ENCODE peak calls at places on chromosome 16, in eight cellular contexts. Y is heart right ventricle, C is A549, L is cardiac fibroblast, G is HCT116, R is uterus, X is PC-9, O is ovary. D is an unnamed sample.

GRCh38 chr16:76389126-76389525 is 111.9 kb downstream of the CNTNAP4 start:
- DNase-seq in O (no peak), X (no peak), C (no peak), Y (no peak), G (no peak), L (peak; percentile 15), R (no peak), D (peak; percentile 16)

GRCh38 chr16:70635356-70636016 is 10.9 kb upstream of the IL34 start:
- DNase-seq in X (no peak), G (no peak), C (no peak), Y (peak; percentile 38), R (no peak), O (peak; percentile 40), L (peak; percentile 93), D (peak; percentile 91)

GRCh38 chr16:50367777-50368409 is 895 bp downstream of the BRD7 start:
- DNase-seq in C (no peak), R (no peak), X (no peak), G (no peak), Y (no peak), O (no peak), L (peak; percentile 30), D (no peak)

GRCh38 chr16:72991211-72991610 is 56.7 kb downstream of the ZFHX3 start:
- DNase-seq in G (no peak), L (peak; percentile 39), R (no peak), C (no peak), X (no peak), Y (no peak), O (no peak), D (no peak)

GRCh38 chr16:66258916-66259845 is 107.3 kb upstream of the CDH5 start:
- DNase-seq in X (no peak), O (no peak), Y (no peak), G (no peak), L (no peak), R (peak; percentile 4), C (no peak), D (no peak)

GRCh38 chr16:65655802-65656201 is 533.9 kb upstream of the CDH11 start:
- DNase-seq in Y (no peak), L (no peak), O (no peak), G (no peak), X (no peak), C (no peak), R (no peak), D (no peak)

GRCh38 chr16:87762071-87762571 is 3.7 kb downstream of the KLHDC4 start:
- DNase-seq in C (no peak), L (no peak), O (no peak), X (no peak), G (no peak), R (no peak), Y (no peak), D (no peak)

GRCh38 chr16:86064431-86065250 is 165.7 kb downstream of the IRF8 start:
- DNase-seq in Y (no peak), C (no peak), X (no peak), G (no peak), O (no peak), L (no peak), R (no peak), D (no peak)

GRCh38 chr16:71895679-71896385 is 501 bp downstream of the IST1 start:
- DNase-seq in C (peak; percentile 61), Y (peak; percentile 50), X (peak; percentile 42), G (no peak), R (no peak), O (no peak), L (peak; percentile 58), D (peak; percentile 55)

GRCh38 chr16:1651509-1652342 is 26.4 kb upstream of the JPT2 start:
- DNase-seq in Y (no peak), C (no peak), R (no peak), O (no peak), G (no peak), X (no peak), L (peak; percentile 10), D (no peak)

GRCh38 chr16:87713469-87714229 is 52.1 kb downstream of the KLHDC4 start:
- DNase-seq in L (no peak), O (no peak), Y (no peak), X (no peak), R (no peak), C (no peak), G (no peak), D (no peak)

GRCh38 chr16:88877564-88878289 is 11.3 kb upstream of the PABPN1L start:
- DNase-seq in G (no peak), L (no peak), O (no peak), X (no peak), C (no peak), Y (no peak), R (no peak), D (no peak)

GRCh38 chr16:88880226-88881051 is 14.0 kb upstream of the PABPN1L start:
- DNase-seq in Y (no peak), R (no peak), X (no peak), L (no peak), O (no peak), G (no peak), C (no peak), D (no peak)

GRCh38 chr16:88878356-88878755 is 11.9 kb upstream of the PABPN1L start:
- DNase-seq in R (no peak), G (no peak), Y (no peak), C (no peak), X (no peak), O (no peak), L (no peak), D (no peak)

GRCh38 chr16:88879788-88880055 is 13.3 kb upstream of the PABPN1L start:
- DNase-seq in O (no peak), L (no peak), Y (no peak), G (no peak), C (no peak), R (no peak), X (no peak), D (no peak)

GRCh38 chr16:88878967-88879787 is 12.7 kb upstream of the PABPN1L start:
- DNase-seq in L (no peak), X (no peak), C (no peak), Y (no peak), G (no peak), R (no peak), O (no peak), D (no peak)
- H3K4me3 ChIP-seq in L (no peak overlapping the region), X (no peak overlapping the region), C (no peak overlapping the region), Y (no peak overlapping the region), G (no peak overlapping the region), R (no peak overlapping the region), O (no peak overlapping the region), D (no peak overlapping the region)

GRCh38 chr16:79485020-79485419 is 115.5 kb downstream of the MAF start:
- DNase-seq in R (no peak), L (no peak), X (no peak), O (no peak), C (no peak), Y (no peak), G (no peak), D (no peak)
- TF ChIP-seq CTCF in R (no peak), L (no peak), X (no peak), O (no peak), C (no peak), Y (no peak), G (no peak), D (no peak)

GRCh38 chr16:82368041-82368440 is 198.0 kb upstream of the MPHOSPH6 start:
- DNase-seq in G (peak; percentile 38), O (no peak), X (no peak), C (peak; percentile 13), Y (peak; percentile 52), L (peak; percentile 38), R (no peak), D (peak; percentile 2)

GRCh38 chr16:82366462-82366861 is 196.4 kb upstream of the MPHOSPH6 start:
- DNase-seq in O (no peak), C (no peak), R (no peak), Y (no peak), L (no peak), G (no peak), X (no peak), D (no peak)

GRCh38 chr16:82361885-82362284 is 191.9 kb upstream of the MPHOSPH6 start:
- DNase-seq in G (no peak), R (no peak), Y (no peak), L (no peak), X (no peak), O (no peak), C (no peak), D (no peak)

GRCh38 chr16:82363026-82363816 is 193.2 kb upstream of the MPHOSPH6 start:
- DNase-seq in G (no peak), Y (no peak), O (no peak), R (no peak), C (no peak), X (no peak), L (no peak), D (no peak)

GRCh38 chr16:82364690-82365089 is 194.7 kb upstream of the MPHOSPH6 start:
- DNase-seq in C (no peak), L (no peak), G (no peak), R (no peak), O (no peak), Y (no peak), X (no peak), D (no peak)
- H3K4me3 ChIP-seq in C (no peak overlapping the region), L (no peak overlapping the region), G (no peak overlapping the region), R (no peak overlapping the region), O (no peak overlapping the region), Y (no peak overlapping the region), X (no peak overlapping the region), D (no peak overlapping the region)

GRCh38 chr16:539901-540530 is 12.5 kb downstream of the CAPN15 start:
- DNase-seq in C (no peak), X (no peak), Y (no peak), O (no peak), L (peak; percentile 74), G (no peak), R (no peak), D (peak; percentile 30)

GRCh38 chr16:535446-536405 is 8.2 kb downstream of the CAPN15 start:
- DNase-seq in L (peak; percentile 74), X (peak; percentile 92), R (no peak), O (no peak), Y (no peak), G (peak; percentile 54), C (peak; percentile 80), D (peak; percentile 70)

GRCh38 chr16:536746-537145 is 9.2 kb downstream of the CAPN15 start:
- DNase-seq in C (no peak), G (no peak), Y (no peak), L (no peak), R (no peak), O (no peak), X (no peak), D (no peak)

GRCh38 chr16:534856-535445 is 7.4 kb downstream of the CAPN15 start:
- DNase-seq in O (no peak), G (no peak), X (no peak), R (no peak), L (no peak), Y (no peak), C (no peak), D (no peak)

DNA sequence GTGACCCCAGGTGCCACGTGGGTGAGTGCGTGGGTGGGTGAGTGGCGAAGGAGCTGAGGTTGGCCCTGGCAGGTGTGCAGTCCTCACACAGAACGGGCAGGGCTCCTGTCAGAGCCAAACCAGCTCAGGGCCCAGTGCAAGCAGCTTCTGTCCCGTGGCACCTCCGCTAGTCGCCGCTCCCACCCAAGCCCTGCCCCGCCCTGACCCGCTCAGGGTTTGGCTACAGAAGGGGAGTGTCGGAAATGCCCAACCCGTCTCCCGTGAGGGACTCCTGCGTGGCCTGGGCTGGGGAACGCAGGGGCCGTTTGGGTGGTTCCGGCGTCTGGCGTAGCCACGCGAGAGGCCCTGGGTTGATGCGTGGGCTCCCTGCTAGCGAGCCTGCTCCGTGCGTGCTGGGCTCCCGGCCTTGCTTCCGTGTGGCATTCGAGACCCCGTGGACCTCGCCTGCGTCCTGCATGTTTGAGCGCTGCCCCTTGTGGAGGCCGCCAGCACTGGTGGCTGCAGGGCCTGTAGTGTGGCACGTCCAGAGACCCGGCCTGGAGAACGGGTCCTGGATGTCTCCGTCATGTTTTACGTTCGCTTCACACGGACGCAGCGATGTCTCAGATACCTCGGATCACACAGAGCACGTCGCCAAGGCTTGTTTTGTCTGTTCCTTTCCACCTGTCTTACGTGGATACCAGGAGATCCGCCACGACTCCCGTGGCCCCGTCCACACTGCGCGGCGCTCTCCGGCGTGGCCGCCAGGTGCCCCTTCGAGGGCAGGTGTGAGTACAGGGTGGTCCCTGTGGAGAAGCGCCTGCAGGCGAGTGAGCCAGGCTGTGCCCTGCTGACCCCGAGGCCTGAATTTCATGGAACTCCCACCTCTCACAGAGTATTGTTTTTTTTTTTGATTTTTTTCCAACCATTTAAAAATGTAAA is 10.2 kb downstream of the CAPN15 start:
- DNase-seq in R (no peak), L (no peak), G (no peak), O (no peak), X (no peak), Y (no peak), C (no peak), D (no peak)
- TF ChIP-seq CTCF in R (no peak), L (peak; percentile 5), G (peak; percentile 19), O (no peak), X (no peak), Y (no peak), C (peak; percentile 10), D (peak; percentile 3)

D was measured in fibroblast of the aortic adventitia.